ENCODE peak calls at places on chromosomes 16 and 17, in nine cellular contexts. C, F, J, T, A, Z, D, S and E are unnamed samples.

GRCh38 chr17:1060991-1061390 is 64.1 kb downstream of the TIMM22 start:
- DNase-seq in C (no peak), F (peak), T (no peak), S (no peak), J (no peak), A (peak), D (peak), Z (no peak), E (peak)

GRCh38 chr17:17681744-17682292 is 560 bp downstream of the RAI1 start:
- DNase-seq in J (no peak), Z (no peak), D (peak), S (no peak), T (no peak), F (peak), C (peak), A (no peak), E (no peak)

GRCh38 chr17:20300399-20301037 is 166.8 kb downstream of the LGALS9B start:
- DNase-seq in S (no peak), C (no peak), J (no peak), F (no peak), T (no peak), A (no peak), Z (no peak), D (no peak), E (no peak)

GRCh38 chr17:7634384-7634783 is 4.4 kb downstream of the SHBG start:
- DNase-seq in F (peak), A (no peak), C (peak), D (peak), S (no peak), T (no peak), Z (no peak), J (peak), E (no peak)

GRCh38 chr16:87465306-87465705 is 27.5 kb downstream of the ZCCHC14 start:
- DNase-seq in Z (peak), C (peak), S (peak), D (peak), F (no peak), T (no peak), J (no peak), A (no peak), E (no peak)

GRCh38 chr17:72985882-72986720 is 106.4 kb downstream of the SLC39A11 start:
- DNase-seq in J (peak), Z (peak), S (peak), D (peak), F (peak), T (peak), C (peak), A (peak), E (peak)

GRCh38 chr17:45110676-45111611 is 21.4 kb downstream of the PLCD3 start:
- DNase-seq in F (no peak), D (no peak), T (no peak), Z (no peak), S (no peak), C (peak), A (no peak), J (no peak), E (no peak)

GRCh38 chr16:70573451-70574121 is 50.0 kb downstream of the SF3B3 start:
- DNase-seq in C (no peak), T (no peak), S (peak), J (peak), D (no peak), A (no peak), Z (no peak), F (no peak), E (no peak)

GRCh38 chr16:21088646-21089538 is 61.8 kb downstream of the DNAH3 start:
- DNase-seq in J (no peak), T (no peak), D (no peak), A (no peak), C (no peak), S (no peak), F (no peak), Z (no peak), E (no peak)

GRCh38 chr16:23524001-23524400 is 13.7 kb upstream of the GGA2 start:
- DNase-seq in F (no peak), C (no peak), J (no peak), Z (no peak), S (no peak), T (no peak), A (no peak), D (no peak), E (no peak)

DNA sequence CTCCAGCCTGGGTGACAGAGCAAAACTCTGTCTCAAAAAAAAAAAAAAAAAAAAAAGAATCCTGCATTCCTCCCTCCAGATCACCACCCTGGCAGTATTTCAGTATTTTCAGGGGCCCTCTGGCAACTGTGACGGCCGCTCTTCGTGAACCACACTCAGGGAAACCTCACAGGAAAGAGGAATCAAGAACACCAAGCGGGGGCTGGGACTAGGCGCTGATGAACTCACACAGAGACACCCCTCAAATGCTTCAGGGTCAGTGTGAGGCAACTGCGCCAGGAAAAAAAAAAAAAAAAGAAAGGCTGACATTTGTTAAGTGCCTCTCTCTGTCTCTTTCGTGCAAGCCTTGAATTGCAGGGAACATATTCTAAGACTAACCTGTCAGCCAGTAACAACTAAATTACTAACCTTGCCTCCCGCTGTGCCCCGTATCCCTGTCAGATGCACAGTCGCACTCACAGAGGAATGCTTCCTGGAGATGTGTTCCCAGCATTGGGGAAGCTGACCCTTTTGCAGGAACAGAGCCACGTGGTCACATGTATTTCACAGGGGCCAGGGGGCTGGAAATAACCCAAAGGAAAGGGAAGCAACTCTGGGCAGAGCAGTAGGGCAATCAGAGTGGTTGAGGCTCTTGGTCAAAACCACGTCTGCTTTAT is 247.9 kb downstream of the XYLT1 start:
- DNase-seq in S (no peak), D (no peak), F (no peak), J (peak), T (no peak), Z (peak), A (no peak), C (no peak), E (no peak)
- TF ChIP-seq REST in S (no peak), D (no peak), F (no peak), J (no peak), T (no peak), Z (no peak), A (no peak), C (no peak), E (no peak)

DNA sequence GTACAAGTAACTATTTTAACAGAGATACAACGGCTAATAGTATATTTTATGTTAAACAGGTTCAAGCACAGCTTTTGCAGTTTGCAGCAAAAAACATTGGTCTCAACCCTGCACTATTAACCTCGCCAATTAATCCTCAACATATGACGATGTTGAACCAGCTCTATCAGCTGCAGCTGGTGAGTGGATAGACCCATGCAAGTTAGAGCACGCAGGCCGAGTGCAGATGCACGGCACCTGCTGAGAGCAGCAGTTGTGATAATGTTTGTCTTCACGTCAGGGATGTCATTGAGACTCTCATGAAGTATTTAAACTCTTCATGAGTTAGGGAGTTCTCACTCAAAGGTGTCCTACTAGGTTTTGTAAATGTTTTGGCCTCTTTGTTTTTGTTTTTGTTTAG is 45.6 kb downstream of the TMC6 start:
- DNase-seq in S (no peak), T (no peak), Z (no peak), J (no peak), C (no peak), A (no peak), F (no peak), D (peak), E (no peak)
- TF ChIP-seq REST in S (no peak), T (no peak), Z (no peak), J (no peak), C (no peak), A (no peak), F (no peak), D (no peak), E (no peak)

DNA sequence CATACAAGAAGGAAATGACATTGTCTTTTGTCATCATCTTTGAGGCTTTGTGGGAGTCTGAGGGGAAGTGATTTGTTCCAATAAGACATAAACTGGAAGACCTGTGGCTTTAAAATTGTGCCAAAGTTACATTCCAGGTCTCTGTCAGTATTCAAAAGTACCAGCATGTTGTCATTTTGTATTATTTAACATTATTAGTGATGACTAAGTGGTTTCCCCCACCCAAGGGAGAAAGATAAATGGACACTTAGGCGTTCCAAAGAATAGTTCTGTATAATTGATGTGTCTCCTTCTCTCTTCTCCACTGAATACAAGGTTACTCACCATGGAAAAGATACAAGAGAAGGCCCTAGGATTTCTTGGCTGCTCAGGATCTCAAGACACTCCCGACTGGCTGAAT is 3.8 kb downstream of the CFAP97D1 start:
- DNase-seq in A (no peak), S (no peak), F (no peak), T (no peak), C (no peak), D (no peak), Z (no peak), J (no peak), E (no peak)
- TF ChIP-seq REST in A (no peak), S (no peak), F (no peak), T (no peak), C (no peak), D (no peak), Z (no peak), J (no peak), E (no peak)

DNA sequence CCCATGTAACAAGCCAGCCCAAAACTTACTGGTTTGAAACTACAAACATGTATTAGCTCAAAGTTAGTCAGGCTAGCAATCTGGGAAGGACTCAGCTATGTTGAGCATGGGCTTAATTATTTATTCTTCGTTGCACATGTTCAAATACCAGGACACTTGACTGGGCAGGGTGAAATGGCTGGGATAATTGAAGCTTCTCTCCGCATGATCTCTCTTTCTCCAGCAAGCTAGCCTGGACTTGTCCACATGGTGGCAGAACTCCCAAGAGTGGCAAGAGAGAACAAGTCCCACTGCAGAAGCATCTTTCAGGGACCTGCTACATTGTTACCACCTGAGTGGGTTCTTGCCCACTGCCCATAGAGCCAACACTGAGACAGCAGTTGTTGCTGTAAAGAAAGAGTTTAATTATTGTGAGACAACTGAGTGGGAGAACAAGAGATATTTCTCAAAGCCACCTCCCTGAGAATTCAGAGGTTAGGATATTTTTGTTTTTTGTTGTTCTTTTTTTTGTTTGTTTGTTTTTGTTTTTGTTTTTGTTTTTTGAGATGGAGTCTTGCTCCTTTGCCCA is 16.8 kb upstream of the ATF7IP2 start:
- DNase-seq in T (no peak), S (peak), Z (no peak), F (peak), D (peak), J (peak), A (no peak), C (no peak), E (no peak)
- TF ChIP-seq REST in T (no peak), S (no peak), Z (no peak), F (no peak), D (no peak), J (no peak), A (no peak), C (no peak), E (no peak)

GRCh38 chr17:50922739-50923405 is 56.7 kb upstream of the TOB1 start:
- DNase-seq in C (no peak), Z (no peak), D (no peak), A (no peak), T (no peak), S (no peak), J (no peak), F (no peak), E (no peak)
- TF ChIP-seq REST in C (no peak), Z (no peak), D (no peak), A (no peak), T (no peak), S (no peak), J (no peak), F (no peak), E (no peak)

GRCh38 chr17:50078430-50078829 is 16.7 kb upstream of the PDK2 start:
- DNase-seq in S (no peak), T (no peak), C (no peak), F (no peak), Z (no peak), A (no peak), J (no peak), D (no peak), E (no peak)

GRCh38 chr17:50080096-50080480 is 15.1 kb upstream of the PDK2 start:
- DNase-seq in S (no peak), T (no peak), A (no peak), C (no peak), J (no peak), Z (no peak), D (no peak), F (no peak), E (no peak)

GRCh38 chr17:50079334-50080095 is 15.6 kb upstream of the PDK2 start:
- DNase-seq in D (peak), S (peak), C (no peak), A (peak), J (peak), F (peak), Z (no peak), T (no peak), E (no peak)

GRCh38 chr17:50081757-50082156 is 13.4 kb upstream of the PDK2 start:
- DNase-seq in F (no peak), T (no peak), D (no peak), A (no peak), S (no peak), Z (no peak), C (no peak), J (no peak), E (no peak)

DNA sequence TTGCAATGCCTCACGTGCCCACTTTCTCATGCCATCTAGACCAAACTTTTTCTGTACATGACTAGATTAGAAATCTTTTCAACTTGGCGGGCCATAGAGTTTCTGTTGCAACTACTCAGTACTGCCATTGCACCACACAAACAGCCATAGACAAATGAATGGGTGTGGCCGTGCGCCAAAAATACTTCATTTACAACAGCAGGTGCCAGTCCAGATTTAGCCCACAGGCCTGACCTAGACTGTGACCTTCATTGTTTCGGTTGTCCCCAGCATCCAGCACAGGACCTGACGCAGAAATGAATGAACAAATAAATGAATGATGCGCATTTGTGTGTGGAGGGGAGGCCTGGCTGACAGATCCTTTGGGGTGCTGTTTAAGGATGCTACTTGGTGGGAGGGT is 14.3 kb upstream of the PDK2 start:
- DNase-seq in A (no peak), D (no peak), Z (no peak), T (no peak), J (no peak), C (no peak), S (no peak), F (no peak), E (no peak)
- TF ChIP-seq REST in A (no peak), D (no peak), Z (no peak), T (no peak), J (no peak), C (no peak), S (no peak), F (no peak), E (no peak)